ENCODE peak calls at places on chromosome 9, in four cellular contexts. F, E, K and G are unnamed samples.

GRCh38 chr9:136799079-136799853 is 3.1 kb downstream of the CCDC183 start:
- DNase-seq in K (no peak), E (peak; percentile 85), F (peak; percentile 31), G (no peak)

GRCh38 chr9:131033269-131034224 is 24.6 kb downstream of the LAMC3 start:
- DNase-seq in E (no peak), K (no peak), F (no peak), G (no peak)

GRCh38 chr9:92961627-92962302 is 14.4 kb downstream of the FGD3 start:
- DNase-seq in F (no peak), K (no peak), E (no peak), G (no peak)

GRCh38 chr9:90890146-90890545 is 88.5 kb downstream of the SYK start:
- DNase-seq in F (no peak), K (no peak), E (no peak), G (no peak)

GRCh38 chr9:137989156-137989555 is 111.6 kb downstream of the CACNA1B start:
- DNase-seq in F (no peak), E (no peak), K (no peak), G (no peak)

GRCh38 chr9:80326105-80326504 is 754.3 kb downstream of the TLE4 start:
- DNase-seq in F (no peak), E (no peak), K (no peak), G (no peak)

GRCh38 chr9:123742009-123742767 is 187.7 kb downstream of the DENND1A start:
- DNase-seq in K (no peak), F (no peak), E (peak; percentile 3), G (no peak)

GRCh38 chr9:17159469-17159868 is 24.6 kb downstream of the CNTLN start:
- DNase-seq in K (no peak), E (no peak), F (no peak), G (no peak)

GRCh38 chr9:4592325-4592724 is 69.8 kb upstream of the PLPP6 start:
- DNase-seq in K (no peak), E (no peak), F (no peak), G (no peak)

GRCh38 chr9:73745598-73745997 is 593.9 kb downstream of the ANXA1 start:
- DNase-seq in E (no peak), F (no peak), K (no peak), G (no peak)

GRCh38 chr9:77649109-77649812 is 1.1 kb upstream of the GNA14 start:
- DNase-seq in K (no peak), E (no peak), F (no peak), G (no peak)

GRCh38 chr9:99167120-99167519 is 54.6 kb downstream of the ALG2 start:
- DNase-seq in E (no peak), K (no peak), F (no peak), G (no peak)

GRCh38 chr9:38274746-38275250 is 117.7 kb upstream of the ALDH1B1 start:
- DNase-seq in E (no peak), K (no peak), F (no peak), G (no peak)

GRCh38 chr9:35606138-35606504 is 1.1 kb downstream of the TESK1 start:
- DNase-seq in E (no peak), K (no peak), F (no peak), G (no peak)

GRCh38 chr9:93302586-93303257 is 118.8 kb downstream of the WNK2 start:
- DNase-seq in F (no peak), E (peak; percentile 57), K (peak; percentile 10), G (no peak)

GRCh38 chr9:107638922-107639321 is 149.4 kb upstream of the KLF4 start:
- DNase-seq in E (no peak), F (peak; percentile 54), K (peak; percentile 22), G (no peak)

GRCh38 chr9:37693265-37693664 is 42.5 kb downstream of the FRMPD1 start:
- DNase-seq in F (no peak), E (peak; percentile 46), K (no peak), G (no peak)

GRCh38 chr9:89641980-89642379 is 37.2 kb downstream of the GADD45G start:
- DNase-seq in E (no peak), K (no peak), F (no peak), G (no peak)

GRCh38 chr9:14212116-14212515 is 101.8 kb downstream of the NFIB start:
- DNase-seq in K (no peak), F (no peak), E (no peak), G (peak; percentile 30)

GRCh38 chr9:110659891-110660541 is 8.6 kb upstream of the MUSK start:
- DNase-seq in E (no peak), F (no peak), K (peak; percentile 7), G (peak; percentile 6)

GRCh38 chr9:136856541-136857141 is 4.5 kb downstream of the MAMDC4 start:
- DNase-seq in F (no peak), K (no peak), E (peak; percentile 26), G (no peak)